ENCODE peak calls at places on chromosomes 7 and 10, in ten cellular contexts. J, U, B, F, O, N, W, T, R and L are unnamed samples.

GRCh38 chr7:44284216-44284615 is 41.2 kb downstream of the CAMK2B start:
- DNase-seq in J (no peak), U (no peak), B (no peak), F (peak), O (no peak), N (peak), W (no peak), T (no peak), R (no peak), L (no peak)

GRCh38 chr10:28678687-28679457 is 1.6 kb downstream of the BAMBI start:
- DNase-seq in J (no peak), U (no peak), B (no peak), F (no peak), O (no peak), N (no peak), W (no peak), T (peak), R (no peak), L (peak)

GRCh38 chr10:92547676-92548075 is 26.2 kb downstream of the IDE start:
- DNase-seq in J (no peak), U (no peak), B (no peak), F (no peak), O (no peak), N (no peak), W (no peak), T (no peak), R (no peak), L (no peak)

GRCh38 chr10:89738551-89739209 is 37.3 kb downstream of the KIF20B start:
- DNase-seq in J (no peak), U (no peak), B (no peak), F (no peak), O (peak), N (no peak), W (no peak), T (no peak), R (no peak), L (no peak)

GRCh38 chr10:25028711-25029110 is 12.3 kb downstream of the THNSL1 start:
- DNase-seq in J (no peak), U (no peak), B (no peak), F (no peak), O (no peak), N (no peak), W (no peak), T (no peak), R (no peak), L (no peak)

GRCh38 chr7:114662002-114662677 is 247.5 kb downstream of the FOXP2 start:
- DNase-seq in J (peak), U (no peak), B (no peak), F (no peak), O (no peak), N (no peak), W (no peak), T (no peak), R (no peak), L (peak)

GRCh38 chr10:93541402-93542357 is 24.8 kb upstream of the FFAR4 start:
- DNase-seq in J (peak), U (peak), B (no peak), F (peak), O (no peak), N (no peak), W (no peak), T (peak), R (no peak), L (no peak)

GRCh38 chr7:17304926-17305325 is 6.5 kb downstream of the AHR start:
- DNase-seq in J (no peak), U (no peak), B (peak), F (no peak), O (no peak), N (no peak), W (peak), T (peak), R (peak), L (no peak)

GRCh38 chr7:47885309-47886000 is 62.8 kb downstream of the PKD1L1 start:
- DNase-seq in J (no peak), U (peak), B (no peak), F (no peak), O (no peak), N (no peak), W (no peak), T (no peak), R (no peak), L (no peak)

GRCh38 chr7:2044311-2044882 is 188.3 kb downstream of the MAD1L1 start:
- DNase-seq in J (no peak), U (no peak), B (no peak), F (peak), O (no peak), N (no peak), W (no peak), T (no peak), R (no peak), L (no peak)

GRCh38 chr10:124063736-124064135 is 29.7 kb downstream of the CHST15 start:
- DNase-seq in J (no peak), U (no peak), B (no peak), F (no peak), O (no peak), N (peak), W (peak), T (peak), R (peak), L (peak)

GRCh38 chr7:55128693-55129394 is 110.0 kb downstream of the EGFR start:
- DNase-seq in J (no peak), U (no peak), B (no peak), F (peak), O (no peak), N (peak), W (no peak), T (no peak), R (no peak), L (peak)

GRCh38 chr10:22317771-22318565 is 1.8 kb downstream of the COMMD3 start:
- DNase-seq in J (no peak), U (no peak), B (no peak), F (no peak), O (peak), N (no peak), W (no peak), T (no peak), R (no peak), L (no peak)

GRCh38 chr7:2530076-2530967 is 10.7 kb downstream of the LFNG start:
- DNase-seq in J (no peak), U (peak), B (peak), F (peak), O (no peak), N (no peak), W (no peak), T (no peak), R (no peak), L (no peak)

GRCh38 chr10:132535065-132535651 is 2.4 kb upstream of the INPP5A start:
- DNase-seq in J (no peak), U (no peak), B (no peak), F (peak), O (no peak), N (no peak), W (no peak), T (no peak), R (no peak), L (no peak)

GRCh38 chr7:20200361-20200760 is 16.8 kb downstream of the MACC1 start:
- DNase-seq in J (no peak), U (no peak), B (no peak), F (no peak), O (peak), N (no peak), W (no peak), T (no peak), R (no peak), L (no peak)

GRCh38 chr10:102422586-102423129 is 2.0 kb downstream of the FBXL15 start:
- DNase-seq in J (peak), U (no peak), B (no peak), F (peak), O (no peak), N (peak), W (no peak), T (peak), R (peak), L (no peak)

GRCh38 chr10:32629910-32630309 is 184.0 kb downstream of the CCDC7 start:
- DNase-seq in J (no peak), U (no peak), B (no peak), F (no peak), O (no peak), N (no peak), W (no peak), T (no peak), R (no peak), L (no peak)